ENCODE peak calls at places on chromosome 11, in ten cellular contexts. F, S, P, T, Z, K, G, B, C and H are unnamed samples.

GRCh38 chr11:65785329-65786007 is 1.4 kb upstream of the OVOL1 start:
- DNase-seq in S (no peak), F (no peak), B (no peak), P (no peak), Z (no peak), G (no peak), K (no peak), C (no peak), T (no peak), H (no peak)

GRCh38 chr11:393219-394033 is 583 bp upstream of the PKP3 start:
- DNase-seq in B (no peak), F (no peak), C (peak), T (no peak), S (no peak), P (no peak), Z (peak), K (no peak), G (no peak), H (no peak)

GRCh38 chr11:72023335-72023734 is 24.6 kb downstream of the IL18BP start:
- DNase-seq in K (no peak), Z (no peak), F (no peak), B (no peak), C (no peak), T (no peak), P (no peak), S (no peak), G (no peak), H (no peak)

GRCh38 chr11:2512431-2513407 is 67.9 kb downstream of the KCNQ1 start:
- DNase-seq in C (no peak), S (no peak), Z (no peak), B (no peak), P (no peak), K (no peak), F (no peak), T (peak), G (peak), H (no peak)

GRCh38 chr11:17076517-17077239 is 789 bp downstream of the RPS13 start:
- DNase-seq in P (no peak), G (no peak), B (no peak), T (no peak), C (peak), K (no peak), Z (no peak), S (no peak), F (no peak), H (no peak)

GRCh38 chr11:23540101-23540561 is 679.9 kb upstream of the CCDC179 start:
- DNase-seq in S (peak), C (peak), P (peak), T (no peak), K (peak), G (no peak), B (no peak), Z (peak), F (no peak), H (peak)

GRCh38 chr11:65606876-65607613 is 7.0 kb downstream of the MAP3K11 start:
- DNase-seq in F (peak), S (peak), B (no peak), T (peak), Z (peak), K (no peak), C (peak), G (peak), P (peak), H (no peak)

GRCh38 chr11:46693597-46694012 is 6.8 kb downstream of the ARHGAP1 start:
- DNase-seq in Z (peak), P (no peak), B (no peak), S (no peak), G (no peak), F (no peak), T (no peak), K (no peak), C (peak), H (no peak)

GRCh38 chr11:1827095-1827797 is 7.5 kb upstream of the SYT8 start:
- DNase-seq in F (no peak), K (no peak), T (peak), G (no peak), S (peak), C (peak), Z (peak), B (no peak), P (no peak), H (peak)

GRCh38 chr11:75326439-75326810 is 25.0 kb downstream of the ARRB1 start:
- DNase-seq in C (no peak), P (no peak), K (no peak), G (no peak), T (no peak), Z (no peak), F (no peak), B (peak), S (no peak), H (no peak)